ENCODE peak calls at places on chromosomes 4 and X, in seven cellular contexts. H, J, O, N, V, P and E are unnamed samples.

GRCh38 chr4:140367738-140368137 is 5.7 kb upstream of the SCOC start:
- DNase-seq in N (no peak), O (no peak), H (no peak), J (no peak), V (no peak), P (no peak), E (peak)

GRCh38 chr4:102174800-102175199 is 170.5 kb downstream of the SLC39A8 start:
- DNase-seq in V (no peak), H (peak), O (no peak), P (no peak), N (no peak), J (no peak), E (peak)

GRCh38 chr4:150072906-150073714 is 5.1 kb upstream of the DCLK2 start:
- DNase-seq in V (no peak), P (no peak), J (no peak), H (peak), O (no peak), N (no peak), E (peak)

GRCh38 chr4:78862314-78862737 is 76.9 kb downstream of the PAQR3 start:
- DNase-seq in P (no peak), H (no peak), N (no peak), O (no peak), J (no peak), V (no peak), E (no peak)

GRCh38 chr4:2245787-2246275 is 3.9 kb upstream of the HAUS3 start:
- DNase-seq in P (no peak), V (no peak), O (no peak), H (no peak), J (no peak), N (no peak), E (no peak)

GRCh38 chr4:26081795-26082498 is 167.9 kb downstream of the SMIM20 start:
- DNase-seq in J (no peak), H (no peak), V (peak), P (peak), O (no peak), N (no peak), E (peak)

GRCh38 chrX:13893826-13894225 is 76.9 kb upstream of the GPM6B start:
- DNase-seq in P (no peak), V (no peak), H (no peak), J (no peak), N (no peak), O (no peak), E (no peak)

GRCh38 chrX:17182317-17182716 is 192.7 kb upstream of the NHS start:
- DNase-seq in J (no peak), O (no peak), N (no peak), H (no peak), V (no peak), P (no peak), E (no peak)

GRCh38 chr4:16225681-16225995 is 633 bp downstream of the TAPT1 start:
- DNase-seq in V (no peak), J (no peak), P (no peak), H (no peak), N (no peak), O (no peak), E (no peak)

GRCh38 chrX:106035064-106035463 is 3.5 kb downstream of the SERPINA7 start:
- DNase-seq in N (no peak), H (no peak), J (no peak), V (no peak), P (peak), O (no peak), E (no peak)

GRCh38 chrX:727738-728621 is 97.4 kb downstream of the SHOX start:
- DNase-seq in N (no peak), V (no peak), J (no peak), H (no peak), P (no peak), O (no peak), E (no peak)

GRCh38 chr4:69497886-69498395 is 2.2 kb upstream of the UGT2B4 start:
- DNase-seq in J (no peak), P (no peak), H (no peak), N (no peak), O (no peak), V (no peak), E (no peak)

GRCh38 chr4:138449938-138450337 is 207.8 kb upstream of the SLC7A11 start:
- DNase-seq in N (no peak), O (no peak), H (no peak), P (no peak), J (no peak), V (no peak), E (no peak)

GRCh38 chr4:53916431-53916889 is 147.9 kb downstream of the CHIC2 start:
- DNase-seq in N (no peak), V (no peak), H (no peak), O (no peak), J (no peak), P (no peak), E (peak)

GRCh38 chrX:34365482-34365881 is 233.4 kb upstream of the FAM47A start:
- DNase-seq in P (no peak), H (peak), V (peak), N (no peak), O (no peak), J (no peak), E (peak)

GRCh38 chr4:3290476-3290875 is 2.3 kb upstream of the RGS12 start:
- DNase-seq in H (no peak), O (no peak), P (no peak), N (no peak), J (no peak), V (no peak), E (no peak)

GRCh38 chrX:130184857-130185256 is 13.1 kb downstream of the RAB33A start:
- DNase-seq in O (no peak), N (no peak), J (no peak), H (no peak), V (no peak), P (no peak), E (no peak)